ENCODE peak calls at places on chromosomes 1 and 21, in six cellular contexts. X is activated effector memory CD4-positive, alpha-beta T cell treated with Interleukin-2 at 50 U/mL for 16 hours; D is EH; L is stimulated activated CD4-positive, alpha-beta T cell treated with anti-CD3 and anti-CD28 coated beads, Interleukin-12 subunit alpha, Interleukin-12 subunit beta, amount 100 ng/mL, for 48 hours; H is Calu3; S is activated T-helper 9 cell treated with anti-CD3 and anti-CD28 coated beads, Interleukin-2, amount 50 U/mL, for 16 hours. K is an unnamed sample.

GRCh38 chr1:225460737-225461532 is 33.1 kb upstream of the LBR start:
- DNase-seq in X (peak), D (peak), L (peak), H (no peak), S (peak), K (no peak)

GRCh38 chr1:54402896-54403295 is 3.3 kb downstream of the SSBP3 start:
- DNase-seq in X (no peak), D (peak), L (no peak), H (no peak), S (no peak), K (no peak)

GRCh38 chr1:3483801-3484444 is 29.5 kb downstream of the ARHGEF16 start:
- DNase-seq in X (peak), D (peak), L (peak), H (peak), S (no peak), K (no peak)

GRCh38 chr1:147599362-147600118 is 58.2 kb downstream of the BCL9 start:
- DNase-seq in X (peak), D (peak), L (peak), H (peak), S (peak), K (peak)

GRCh38 chr1:200336901-200337391 is 72.9 kb downstream of the ZNF281 start:
- DNase-seq in X (no peak), D (peak), L (no peak), H (no peak), S (no peak), K (no peak)

GRCh38 chr1:163796394-163796821 is 474.7 kb downstream of the NUF2 start:
- DNase-seq in X (no peak), D (peak), L (no peak), H (peak), S (no peak), K (no peak)

GRCh38 chr1:53889304-53890298 is at the start of gene YIPF1:
- DNase-seq in X (peak), D (peak), L (peak), H (peak), S (peak), K (peak)

GRCh38 chr1:156704930-156705320 is 458 bp downstream of the CRABP2 start:
- DNase-seq in X (no peak), D (peak), L (no peak), H (peak), S (peak), K (no peak)

GRCh38 chr1:181583598-181583997 is 100.3 kb downstream of the CACNA1E start:
- DNase-seq in X (no peak), D (no peak), L (no peak), H (peak), S (no peak), K (no peak)

GRCh38 chr1:186059311-186059710 is 315.7 kb downstream of the TPR start:
- DNase-seq in X (no peak), D (peak), L (no peak), H (no peak), S (no peak), K (no peak)

GRCh38 chr1:115879977-115880376 is 39.1 kb upstream of the NHLH2 start:
- DNase-seq in X (no peak), D (no peak), L (no peak), H (no peak), S (no peak), K (no peak)

GRCh38 chr1:232859216-232859615 is 54.0 kb downstream of the MAP10 start:
- DNase-seq in X (no peak), D (no peak), L (no peak), H (no peak), S (no peak), K (no peak)

GRCh38 chr1:64801851-64802523 is 57.1 kb downstream of the RAVER2 start:
- DNase-seq in X (no peak), D (no peak), L (no peak), H (no peak), S (no peak), K (no peak)

GRCh38 chr1:53681647-53682368 is 57.2 kb downstream of the GLIS1 start:
- DNase-seq in X (no peak), D (no peak), L (peak), H (peak), S (no peak), K (peak)

GRCh38 chr1:248858891-248859889 is at the start of gene ZNF692:
- DNase-seq in X (peak), D (peak), L (peak), H (peak), S (peak), K (peak)

GRCh38 chr1:179586107-179586823 is 5.4 kb upstream of the TDRD5 start:
- DNase-seq in X (no peak), D (peak), L (no peak), H (peak), S (no peak), K (peak)

GRCh38 chr21:45380566-45380965 is 24.4 kb upstream of the COL18A1 start:
- DNase-seq in X (no peak), D (no peak), L (no peak), H (no peak), S (no peak), K (no peak)

K was measured in Ammon's horn.